ENCODE peak calls at places on chromosome 1, in seven cellular contexts. P is heart left ventricle; Y is dorsolateral prefrontal cortex; J is IMR-90; B is adrenal gland; E is CD8-positive, alpha-beta memory T cell; U is ovary. Z is an unnamed sample.

GRCh38 chr1:44271646-44272045 is 58.4 kb downstream of the DMAP1 start:
- DNase-seq in P (no peak), Y (no peak), J (no peak), B (no peak), E (no peak), U (no peak), Z (no peak)

GRCh38 chr1:220879509-220880366 is 495 bp downstream of the HLX start:
- DNase-seq in P (peak), Y (no peak), J (peak), B (no peak), E (no peak), U (peak), Z (peak)

GRCh38 chr1:174969977-174970376 is 29.8 kb upstream of the CACYBP start:
- DNase-seq in P (no peak), Y (no peak), J (no peak), B (no peak), E (peak), U (no peak), Z (no peak)

GRCh38 chr1:43711049-43711448 is 3.7 kb downstream of the ST3GAL3 start:
- DNase-seq in P (no peak), Y (no peak), J (peak), B (no peak), E (no peak), U (no peak), Z (no peak)

GRCh38 chr1:205067031-205067430 is 17.2 kb downstream of the TMEM81 start:
- DNase-seq in P (no peak), Y (no peak), J (no peak), B (no peak), E (no peak), U (no peak), Z (no peak)

GRCh38 chr1:189609206-189609605 is 868.5 kb downstream of the BRINP3 start:
- DNase-seq in P (no peak), Y (no peak), J (no peak), B (no peak), E (no peak), U (no peak), Z (no peak)

GRCh38 chr1:183180213-183180612 is 5.9 kb upstream of the LAMC2 start:
- DNase-seq in P (peak), Y (no peak), J (peak), B (peak), E (no peak), U (peak), Z (no peak)

GRCh38 chr1:221098462-221099406 is 219.5 kb downstream of the HLX start:
- DNase-seq in P (no peak), Y (no peak), J (peak), B (peak), E (no peak), U (no peak), Z (no peak)

GRCh38 chr1:30465096-30465495 is 258.3 kb downstream of the MATN1 start:
- DNase-seq in P (no peak), Y (no peak), J (no peak), B (no peak), E (no peak), U (no peak), Z (no peak)

GRCh38 chr1:27637052-27637451 is 2.1 kb upstream of the FGR start:
- DNase-seq in P (no peak), Y (no peak), J (peak), B (no peak), E (no peak), U (no peak), Z (no peak)

GRCh38 chr1:94044290-94044790 is 76.6 kb downstream of the ABCA4 start:
- DNase-seq in P (peak), Y (no peak), J (no peak), B (peak), E (no peak), U (no peak), Z (no peak)

GRCh38 chr1:94045465-94046056 is 75.4 kb downstream of the ABCA4 start:
- DNase-seq in P (peak), Y (peak), J (peak), B (peak), E (no peak), U (peak), Z (no peak)

GRCh38 chr1:94043738-94044289 is 77.1 kb downstream of the ABCA4 start:
- DNase-seq in P (no peak), Y (no peak), J (no peak), B (no peak), E (no peak), U (no peak), Z (no peak)

GRCh38 chr1:94042388-94042787 is 78.6 kb downstream of the ABCA4 start:
- DNase-seq in P (no peak), Y (no peak), J (no peak), B (no peak), E (no peak), U (no peak), Z (no peak)

GRCh38 chr1:94044891-94045290 is 76.1 kb downstream of the ABCA4 start:
- DNase-seq in P (no peak), Y (no peak), J (no peak), B (no peak), E (no peak), U (no peak), Z (no peak)
- H3K27ac ChIP-seq in P (peak), Y (peak), J (no peak), B (no peak), E (no peak), U (no peak), Z (peak)

GRCh38 chr1:2595261-2595811 is 8.8 kb downstream of the PRXL2B start:
- DNase-seq in P (peak), Y (peak), J (no peak), B (no peak), E (no peak), U (no peak), Z (no peak)

GRCh38 chr1:2593251-2593878 is 6.8 kb downstream of the PRXL2B start:
- DNase-seq in P (peak), Y (peak), J (no peak), B (no peak), E (no peak), U (no peak), Z (no peak)

GRCh38 chr1:2594641-2595131 is 8.1 kb downstream of the PRXL2B start:
- DNase-seq in P (peak), Y (peak), J (no peak), B (no peak), E (no peak), U (no peak), Z (no peak)

GRCh38 chr1:2592672-2593071 is 6.1 kb downstream of the PRXL2B start:
- DNase-seq in P (no peak), Y (peak), J (no peak), B (no peak), E (no peak), U (no peak), Z (no peak)

GRCh38 chr1:2594001-2594640 is 7.5 kb downstream of the PRXL2B start:
- DNase-seq in P (peak), Y (peak), J (no peak), B (peak), E (no peak), U (peak), Z (no peak)
- H3K4me3 ChIP-seq in P (no peak), Y (no peak), J (no peak), B (no peak), E (no peak), U (peak), Z (peak)

GRCh38 chr1:235610157-235610556 is 39.4 kb downstream of the GNG4 start:
- DNase-seq in P (no peak), Y (no peak), J (no peak), B (no peak), E (no peak), U (no peak), Z (no peak)

GRCh38 chr1:235612761-235613160 is 36.8 kb downstream of the GNG4 start:
- DNase-seq in P (no peak), Y (no peak), J (no peak), B (no peak), E (no peak), U (no peak), Z (no peak)

GRCh38 chr1:235607284-235607683 is 42.3 kb downstream of the GNG4 start:
- DNase-seq in P (no peak), Y (no peak), J (no peak), B (no peak), E (no peak), U (no peak), Z (no peak)

GRCh38 chr1:235613617-235614016 is 36.0 kb downstream of the GNG4 start:
- DNase-seq in P (no peak), Y (no peak), J (no peak), B (no peak), E (no peak), U (no peak), Z (no peak)

GRCh38 chr1:235608278-235608677 is 41.3 kb downstream of the GNG4 start:
- DNase-seq in P (no peak), Y (no peak), J (no peak), B (no peak), E (no peak), U (no peak), Z (no peak)
- H3K27ac ChIP-seq in P (no peak), Y (no peak), J (no peak), B (no peak), E (no peak), U (no peak), Z (no peak)

DNA sequence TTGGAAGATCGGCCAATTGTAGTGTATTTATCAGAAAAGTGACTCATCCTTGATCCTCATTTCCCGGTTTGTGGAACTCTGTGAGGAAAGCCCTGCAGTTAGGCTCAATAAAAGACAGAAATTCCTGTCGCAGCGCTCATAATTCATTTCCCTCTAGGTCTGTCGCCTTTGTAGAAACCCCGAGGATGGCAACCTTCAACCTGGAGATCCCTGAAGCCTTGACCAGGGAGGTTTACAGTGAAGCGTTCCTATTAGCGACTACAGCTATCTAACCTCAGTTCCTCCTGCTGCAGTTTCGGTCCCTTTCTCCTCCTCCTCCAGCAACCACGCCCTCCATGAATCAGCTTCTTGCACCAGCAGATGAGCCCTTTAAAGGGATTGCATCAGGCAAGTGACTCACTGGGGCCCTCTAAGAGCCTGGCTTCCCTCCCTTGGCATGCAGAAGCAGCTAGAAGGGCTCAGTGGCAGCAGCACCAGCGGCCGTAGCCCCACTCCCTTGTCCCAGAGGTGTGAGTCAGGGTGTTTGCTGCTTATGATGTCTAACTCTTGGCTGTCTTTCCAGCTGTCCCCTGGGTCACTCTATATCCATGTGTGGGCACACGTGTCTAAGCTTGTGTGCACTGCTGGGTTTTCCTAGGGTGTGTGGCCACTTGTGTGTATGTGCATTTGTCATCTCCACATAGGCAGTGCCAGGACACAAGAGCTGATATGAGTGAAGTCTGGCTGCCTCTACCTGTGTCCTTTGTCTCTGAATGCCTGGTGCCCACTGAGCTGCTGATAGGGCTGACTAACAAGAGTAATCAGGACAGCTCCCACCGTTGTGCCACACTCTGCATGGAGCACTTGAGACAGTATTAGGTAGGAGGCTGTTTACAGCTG is 777 bp upstream of the STK40 start:
- DNase-seq in P (peak), Y (peak), J (peak), B (peak), E (peak), U (peak), Z (peak)
- H3K4me3 ChIP-seq in P (peak), Y (peak), J (peak), B (no peak), E (peak), U (peak), Z (peak)

DNA sequence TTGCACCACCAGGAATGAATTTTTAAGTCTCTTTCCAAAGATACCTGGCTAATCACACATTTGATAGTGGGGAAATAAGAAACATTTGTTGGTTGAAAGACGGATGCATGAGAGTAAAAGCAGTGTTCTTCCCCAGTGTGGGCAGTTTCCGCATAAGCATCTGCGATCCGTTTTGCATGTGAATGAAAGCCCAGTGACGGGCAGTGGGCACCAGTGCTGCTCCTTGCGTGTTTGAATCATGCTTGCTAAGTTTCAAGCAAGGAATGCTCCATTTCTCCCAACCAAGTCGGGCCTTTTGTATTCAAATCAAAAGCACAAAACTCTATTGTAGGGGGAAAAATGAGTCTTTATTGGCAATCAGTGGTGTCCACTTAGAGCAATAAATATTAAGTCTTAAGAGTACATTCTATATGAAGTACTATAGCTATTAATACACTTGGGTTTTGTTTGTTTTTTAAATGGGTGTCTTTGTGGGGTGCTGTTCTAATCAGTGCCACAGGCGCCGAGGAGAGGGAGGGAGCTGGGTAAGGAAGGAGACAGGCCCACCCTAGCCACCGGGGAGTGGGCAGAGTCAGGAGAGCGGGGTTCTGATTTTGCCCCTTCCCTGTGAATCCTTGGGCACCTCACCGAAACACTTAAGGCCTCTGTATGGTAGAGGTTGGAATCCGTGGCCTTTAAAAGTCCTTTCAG is 750 bp upstream of the PTGFRN start:
- DNase-seq in P (no peak), Y (no peak), J (no peak), B (no peak), E (no peak), U (no peak), Z (no peak)
- H3K27ac ChIP-seq in P (peak), Y (peak), J (no peak), B (peak), E (no peak), U (peak), Z (peak)